ENCODE peak calls at places on chromosomes 11 and 22, in seven cellular contexts. B, R, S, M, L, J and E are unnamed samples. For H3K4me1, the result is how much of the 10 kb centered on the place peaks cover.

GRCh38 chr11:86524603-86525352 is 147.6 kb downstream of the ME3 start:
- DNase-seq in B (no peak), M (no peak), R (no peak), L (no peak), S (peak), J (no peak), E (peak)

GRCh38 chr22:17237031-17237668 is 17.9 kb upstream of the ADA2 start:
- DNase-seq in R (no peak), B (no peak), M (peak), J (no peak), L (peak), S (no peak), E (no peak)

GRCh38 chr11:2458321-2458720 is 13.5 kb downstream of the KCNQ1 start:
- DNase-seq in S (no peak), M (no peak), J (no peak), B (no peak), L (no peak), R (peak), E (no peak)

GRCh38 chr22:17918840-17919239 is 105.5 kb downstream of the MICAL3 start:
- DNase-seq in B (no peak), J (no peak), R (no peak), M (no peak), S (no peak), L (no peak), E (no peak)

GRCh38 chr11:124880958-124881357 is 15.7 kb downstream of the ROBO3 start:
- DNase-seq in L (no peak), S (no peak), R (peak), B (no peak), M (no peak), J (no peak), E (no peak)

GRCh38 chr11:82733444-82734119 is at the start of gene FAM181B:
- DNase-seq in R (peak), S (no peak), J (peak), M (no peak), B (peak), L (no peak), E (peak)

GRCh38 chr11:119691701-119692546 is 37.1 kb downstream of the NECTIN1 start:
- DNase-seq in L (no peak), B (no peak), M (no peak), J (no peak), S (no peak), R (no peak), E (no peak)

GRCh38 chr22:29635734-29636357 is 32.4 kb downstream of the NF2 start:
- DNase-seq in B (no peak), S (peak), R (no peak), L (peak), M (no peak), J (peak), E (no peak)

GRCh38 chr11:98100689-98101088 is 920.1 kb upstream of the CNTN5 start:
- DNase-seq in B (no peak), R (no peak), L (no peak), M (no peak), J (no peak), S (no peak), E (no peak)

DNA sequence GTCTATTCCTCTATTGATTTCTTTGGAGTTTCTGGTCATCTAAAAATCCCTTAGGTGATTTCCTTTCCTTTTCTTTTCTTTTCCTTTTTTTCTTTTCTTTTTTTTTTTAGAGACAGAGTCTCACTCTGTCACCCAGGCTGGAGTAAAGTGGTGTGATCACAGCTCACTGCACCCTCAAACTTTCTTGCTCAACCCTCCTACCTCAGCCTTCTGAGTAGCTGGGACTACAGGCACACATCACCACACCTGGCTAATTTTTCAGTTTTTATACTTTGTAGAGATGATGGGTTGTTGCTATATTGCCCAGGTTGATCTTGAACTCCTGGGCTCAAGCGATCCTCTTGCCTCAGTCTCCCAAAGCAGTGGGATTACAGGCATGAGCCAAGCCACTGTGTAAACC is 1.9 kb upstream of the C11orf52 start:
- DNase-seq in R (no peak), J (no peak), S (no peak), L (no peak), M (no peak), B (no peak), E (no peak)
- H3K4me3 ChIP-seq in R (no peak), J (no peak), S (no peak), L (no peak), M (no peak), B (no peak), E (no peak)

DNA sequence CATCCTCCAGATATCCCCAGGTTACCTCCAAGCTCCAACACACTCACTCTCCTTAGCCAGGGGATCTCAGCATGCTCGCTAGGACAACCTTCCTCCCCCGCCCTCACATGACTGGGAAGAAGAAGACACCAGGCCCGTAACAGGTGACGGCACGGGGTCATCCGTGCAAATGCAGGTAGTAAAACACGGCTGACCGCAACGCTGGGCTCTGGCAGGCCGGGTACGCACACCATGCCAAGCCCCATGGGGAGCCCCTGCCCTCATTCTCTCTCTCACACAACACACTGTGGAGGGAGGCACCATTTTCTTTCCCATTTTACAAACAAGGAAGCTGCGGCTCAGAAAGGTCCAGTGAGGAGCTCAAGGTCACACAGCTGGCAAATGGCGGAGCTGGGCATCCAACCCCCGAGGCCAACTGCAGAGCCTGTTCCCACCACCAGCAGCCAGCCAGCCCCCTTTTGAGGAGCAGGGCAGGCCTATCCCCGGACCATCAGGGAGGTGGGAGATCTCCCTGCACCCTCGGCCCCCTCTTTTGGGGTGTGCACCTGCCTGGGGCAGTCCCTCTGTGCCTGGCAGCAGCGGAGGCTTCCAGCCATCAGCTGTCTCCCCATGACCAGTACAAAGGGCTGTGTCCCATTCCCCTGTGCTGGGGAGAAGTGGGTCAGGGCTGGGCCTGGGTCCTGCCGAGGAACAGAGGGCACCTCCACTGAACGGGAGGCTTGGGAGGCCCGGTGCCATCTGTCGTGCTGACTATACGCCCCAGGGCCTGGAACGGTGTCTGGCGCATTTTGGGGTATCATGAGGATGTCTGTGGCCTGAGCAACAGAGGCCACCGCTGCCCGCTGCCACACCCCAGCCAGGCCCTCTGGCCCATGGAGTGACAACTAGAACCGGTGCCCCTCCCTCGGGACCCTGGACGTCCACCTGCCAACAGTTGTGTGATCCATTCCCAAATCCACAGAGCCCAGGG is 280.9 kb downstream of the CTTN start:
- DNase-seq in J (no peak), B (no peak), M (peak), S (no peak), L (no peak), R (no peak), E (no peak)
- H3K4me1 ChIP-seq in J (under half), B (under half), M (under half), S (under half), L (under half), R (under half), E (under half)

GRCh38 chr11:121478895-121479281 is 26.1 kb upstream of the SORL1-AS1 start:
- DNase-seq in S (no peak), R (no peak), J (peak), M (no peak), B (no peak), L (no peak), E (no peak)
- H3K27ac ChIP-seq in S (no peak), R (no peak), J (peak), M (no peak), B (no peak), L (no peak), E (no peak)

DNA sequence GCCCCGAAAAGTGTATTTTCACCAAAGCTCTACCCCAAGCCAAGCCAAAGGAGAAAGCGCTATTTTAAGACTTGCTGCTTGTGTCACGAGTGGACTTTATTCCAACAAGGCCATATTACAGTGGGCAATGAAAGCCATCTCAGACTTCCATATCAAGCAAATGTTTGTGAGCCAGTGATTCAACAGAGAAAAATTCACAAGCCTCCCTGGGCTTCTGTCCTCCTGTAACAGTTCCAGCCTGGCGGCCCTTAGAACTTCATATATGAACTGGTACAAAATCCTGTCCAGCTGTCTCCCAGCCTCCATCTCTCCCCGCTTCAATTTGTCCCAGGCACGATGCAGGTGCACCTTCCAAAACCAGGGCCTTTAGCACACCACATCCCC is 11.2 kb downstream of the LARGE1 start:
- DNase-seq in M (no peak), L (no peak), S (no peak), R (peak), J (no peak), B (no peak), E (no peak)
- H3K4me3 ChIP-seq in M (no peak), L (no peak), S (no peak), R (peak), J (no peak), B (no peak), E (no peak)